ENCODE peak calls at places on chromosomes 3 and 15, in four cellular contexts. M, E, D and R are unnamed samples.

GRCh38 chr3:197007296-197007940 is 22.2 kb downstream of the MELTF start:
- DNase-seq in D (no peak), M (peak), E (no peak), R (no peak)

GRCh38 chr3:157921767-157922166 is 184.5 kb downstream of the SHOX2 start:
- DNase-seq in M (no peak), D (no peak), E (no peak), R (no peak)

GRCh38 chr3:112007641-112008040 is 8.9 kb downstream of the TAGLN3 start:
- DNase-seq in D (no peak), E (no peak), M (no peak), R (no peak)

GRCh38 chr3:138187296-138188012 is at the start of gene ARMC8:
- DNase-seq in M (peak), E (no peak), D (peak), R (no peak)

GRCh38 chr3:138213373-138214085 is 26.4 kb downstream of the ARMC8 start:
- DNase-seq in E (no peak), M (no peak), D (no peak), R (no peak)

GRCh38 chr3:151477596-151478375 is 16.9 kb upstream of the IGSF10 start:
- DNase-seq in E (no peak), M (no peak), D (no peak), R (no peak)

GRCh38 chr15:77633913-77634265 is 1.2 kb upstream of the LINGO1 start:
- DNase-seq in E (no peak), M (no peak), D (no peak), R (no peak)

GRCh38 chr3:51304230-51304629 is 80.9 kb upstream of the MANF start:
- DNase-seq in D (no peak), E (no peak), M (no peak), R (no peak)

GRCh38 chr15:78875107-78875914 is 2.6 kb downstream of the MORF4L1 start:
- DNase-seq in M (no peak), E (no peak), D (no peak), R (no peak)

GRCh38 chr15:43777293-43777819 is 590 bp upstream of the ELL3 start:
- DNase-seq in D (peak), M (no peak), E (peak), R (peak)

GRCh38 chr3:33467786-33468185 is 27.6 kb upstream of the UBP1 start:
- DNase-seq in E (no peak), M (no peak), D (peak), R (no peak)

GRCh38 chr15:31264534-31265089 is 62.0 kb upstream of the KLF13 start:
- DNase-seq in E (no peak), M (no peak), D (no peak), R (no peak)

GRCh38 chr3:154921351-154921750 is 158.8 kb upstream of the MME start:
- DNase-seq in D (no peak), M (no peak), E (no peak), R (no peak)

GRCh38 chr3:62048577-62048976 is 324.8 kb downstream of the FEZF2 start:
- DNase-seq in E (no peak), D (no peak), M (no peak), R (no peak)

GRCh38 chr3:63324621-63325020 is 46.5 kb downstream of the SYNPR start:
- DNase-seq in M (no peak), E (no peak), D (no peak), R (no peak)

GRCh38 chr3:22886394-22886793 is 316.7 kb upstream of the UBE2E2 start:
- DNase-seq in E (no peak), M (no peak), D (no peak), R (no peak)

GRCh38 chr3:46935168-46935858 is 41.2 kb downstream of the CCDC12 start:
- DNase-seq in M (peak), D (peak), E (no peak), R (peak)
- TF ChIP-seq POLR2A in M (peak), D (no peak), E (peak), R (peak)

GRCh38 chr3:105836533-105836932 is 32.3 kb downstream of the CBLB start:
- DNase-seq in M (no peak), E (peak), D (peak), R (no peak)

GRCh38 chr3:105837143-105837740 is 31.6 kb downstream of the CBLB start:
- DNase-seq in M (no peak), E (peak), D (no peak), R (no peak)

GRCh38 chr3:105834768-105835167 is 34.0 kb downstream of the CBLB start:
- DNase-seq in E (no peak), D (no peak), M (no peak), R (no peak)

GRCh38 chr3:105837947-105838346 is 30.9 kb downstream of the CBLB start:
- DNase-seq in M (no peak), E (no peak), D (no peak), R (no peak)

GRCh38 chr3:105835606-105836005 is 33.2 kb downstream of the CBLB start:
- DNase-seq in D (no peak), E (no peak), M (no peak), R (no peak)
- TF ChIP-seq MYC in D (no peak), E (no peak), M (no peak), R (no peak)

GRCh38 chr15:67085237-67085817 is 19.9 kb downstream of the SMAD3 start:
- DNase-seq in D (no peak), M (no peak), E (no peak), R (no peak)
- H3K9ac ChIP-seq in D (no peak), M (no peak), E (peak), R (no peak)

DNA sequence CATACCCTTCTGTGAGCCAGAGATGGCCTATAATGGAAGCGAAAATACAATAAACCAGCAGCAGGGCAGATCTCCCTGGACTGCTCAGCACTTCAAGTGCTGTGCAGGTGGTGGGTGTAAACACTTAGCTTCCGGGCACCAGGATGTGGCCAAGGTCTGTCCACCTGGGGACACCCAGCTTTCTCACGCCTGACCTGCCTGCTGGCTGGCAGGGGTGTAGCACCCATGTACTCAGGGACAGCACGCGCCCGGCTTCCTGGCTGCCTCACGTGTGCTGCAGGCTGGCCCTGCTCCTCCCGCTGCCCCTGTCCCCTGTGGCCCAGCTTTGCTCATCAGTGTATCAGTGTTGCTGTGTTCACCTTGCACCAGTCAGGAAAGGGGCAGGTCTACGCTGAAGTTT is 81.8 kb downstream of the CHDH start:
- DNase-seq in E (no peak), M (no peak), D (no peak), R (no peak)
- TF ChIP-seq POLR2A in E (no peak), M (no peak), D (no peak), R (no peak)